ENCODE peak calls at places on chromosomes 1 and 21, in seven cellular contexts. Y is adrenal gland; Q is activated T-cell treated with anti-CD3 and anti-CD28 coated beads, Interleukin-2, amount 50 U/mL, for 4 hours; W is AML-193; M is epithelial cell of esophagus; F is HT1080; N is GM20000. C is an unnamed sample.

GRCh38 chr1:37809942-37810341 is 1.9 kb upstream of the YRDC start:
- DNase-seq in M (no peak), Y (no peak), Q (no peak), N (no peak), F (no peak), W (no peak), C (no peak)

GRCh38 chr1:40976952-40977690 is 2.4 kb upstream of the CTPS1 start:
- DNase-seq in N (no peak), M (no peak), F (no peak), Q (no peak), W (no peak), Y (no peak), C (no peak)

GRCh38 chr1:202835548-202836072 is 24.9 kb downstream of the PCAT6 start:
- DNase-seq in M (no peak), F (no peak), Q (peak), Y (no peak), W (peak), N (peak), C (no peak)

GRCh38 chr1:24966724-24967346 is 36.8 kb upstream of the RUNX3 start:
- DNase-seq in Y (peak), M (peak), W (peak), N (peak), F (peak), Q (peak), C (peak)

GRCh38 chr1:94342416-94342815 is 75.8 kb upstream of the ABCD3 start:
- DNase-seq in N (no peak), M (no peak), Q (no peak), F (no peak), W (no peak), Y (no peak), C (no peak)

GRCh38 chr1:111182052-111182451 is 18.4 kb downstream of the DENND2D start:
- DNase-seq in M (no peak), Q (no peak), Y (no peak), N (no peak), F (no peak), W (no peak), C (no peak)

GRCh38 chr1:21355956-21356355 is 65.7 kb upstream of the ECE1 start:
- DNase-seq in Q (no peak), M (peak), N (no peak), Y (no peak), F (no peak), W (no peak), C (no peak)

GRCh38 chr1:21865943-21866628 is 54.0 kb downstream of the LDLRAD2 start:
- DNase-seq in N (peak), W (no peak), F (no peak), Q (no peak), Y (no peak), M (no peak), C (no peak)

GRCh38 chr1:39812913-39813312 is 24.2 kb upstream of the BMP8B start:
- DNase-seq in Y (no peak), N (no peak), W (no peak), M (no peak), Q (no peak), F (no peak), C (peak)

GRCh38 chr1:193799948-193800690 is 613.7 kb upstream of the B3GALT2 start:
- DNase-seq in Q (no peak), F (peak), N (no peak), Y (no peak), M (peak), W (no peak), C (no peak)

GRCh38 chr21:25366116-25366515 is 241.2 kb downstream of the MRPL39 start:
- DNase-seq in Q (no peak), F (no peak), Y (no peak), W (no peak), M (no peak), N (no peak), C (no peak)

GRCh38 chr1:244052011-244052727 is 1.1 kb downstream of the ZBTB18 start:
- DNase-seq in F (no peak), Y (no peak), Q (no peak), W (peak), M (no peak), N (no peak), C (no peak)

GRCh38 chr21:42878678-42878992 is 704 bp downstream of the WDR4 start:
- DNase-seq in F (no peak), W (peak), Y (no peak), M (no peak), Q (peak), N (no peak), C (no peak)

GRCh38 chr1:199122532-199123311 is 483.9 kb downstream of the PTPRC start:
- DNase-seq in W (no peak), Y (no peak), Q (no peak), F (peak), M (peak), N (no peak), C (no peak)

GRCh38 chr1:2628191-2628932 is 4.5 kb downstream of the MMEL1 start:
- DNase-seq in F (no peak), M (no peak), N (no peak), W (no peak), Q (no peak), Y (no peak), C (no peak)

GRCh38 chr21:38306407-38306806 is 49.6 kb downstream of the KCNJ15 start:
- DNase-seq in M (peak), F (peak), W (no peak), Q (no peak), Y (no peak), N (no peak), C (no peak)

GRCh38 chr1:185811062-185811709 is 77.0 kb downstream of the HMCN1 start:
- DNase-seq in Y (no peak), F (no peak), W (no peak), N (no peak), M (no peak), Q (no peak), C (no peak)

C was measured in CD14-positive monocyte.